ENCODE peak calls at places on chromosomes 11 and 22, in six cellular contexts. One of them, this sample, is unnamed.

GRCh38 chr11:93875637-93876036 is 25.2 kb upstream of the VSTM5 start:
- DNase-seq in cardiac muscle cell: no peak
- DNase-seq in A172: no peak
- DNase-seq in K562: no peak
- DNase-seq in activated CD4-positive, alpha-beta T cell treated with anti-CD3 and anti-CD28 coated beads for 24 hours: no peak
- DNase-seq in head of caudate nucleus: no peak
- DNase-seq in this sample: no peak

GRCh38 chr11:34263462-34264186 is 94.2 kb downstream of the ABTB2 start:
- DNase-seq in head of caudate nucleus: peak
- DNase-seq in activated CD4-positive, alpha-beta T cell treated with anti-CD3 and anti-CD28 coated beads for 24 hours: no peak
- DNase-seq in cardiac muscle cell: no peak
- DNase-seq in A172: peak
- DNase-seq in K562: no peak
- DNase-seq in this sample: no peak

GRCh38 chr11:94128171-94128745 is 383 bp upstream of the PANX1 start:
- DNase-seq in A172: no peak
- DNase-seq in K562: no peak
- DNase-seq in activated CD4-positive, alpha-beta T cell treated with anti-CD3 and anti-CD28 coated beads for 24 hours: no peak
- DNase-seq in head of caudate nucleus: no peak
- DNase-seq in cardiac muscle cell: no peak
- DNase-seq in this sample: peak

GRCh38 chr11:27672836-27673464 is 27.3 kb downstream of the BDNF start:
- DNase-seq in head of caudate nucleus: no peak
- DNase-seq in A172: no peak
- DNase-seq in cardiac muscle cell: no peak
- DNase-seq in activated CD4-positive, alpha-beta T cell treated with anti-CD3 and anti-CD28 coated beads for 24 hours: no peak
- DNase-seq in K562: no peak
- DNase-seq in this sample: no peak

GRCh38 chr22:50257451-50258360 is 3.8 kb downstream of the MAPK12 start:
- DNase-seq in head of caudate nucleus: no peak
- DNase-seq in K562: no peak
- DNase-seq in A172: no peak
- DNase-seq in activated CD4-positive, alpha-beta T cell treated with anti-CD3 and anti-CD28 coated beads for 24 hours: no peak
- DNase-seq in cardiac muscle cell: no peak
- DNase-seq in this sample: no peak

GRCh38 chr22:29083576-29084566 is 11.0 kb downstream of the KREMEN1 start:
- DNase-seq in A172: peak
- DNase-seq in activated CD4-positive, alpha-beta T cell treated with anti-CD3 and anti-CD28 coated beads for 24 hours: no peak
- DNase-seq in head of caudate nucleus: no peak
- DNase-seq in cardiac muscle cell: no peak
- DNase-seq in K562: no peak
- DNase-seq in this sample: no peak

GRCh38 chr11:118205979-118206611 is 18.7 kb downstream of the JAML start:
- DNase-seq in cardiac muscle cell: no peak
- DNase-seq in activated CD4-positive, alpha-beta T cell treated with anti-CD3 and anti-CD28 coated beads for 24 hours: no peak
- DNase-seq in head of caudate nucleus: no peak
- DNase-seq in A172: no peak
- DNase-seq in K562: no peak
- DNase-seq in this sample: no peak

GRCh38 chr11:94815705-94816344 is 47.7 kb downstream of the AMOTL1 start:
- DNase-seq in K562: no peak
- DNase-seq in activated CD4-positive, alpha-beta T cell treated with anti-CD3 and anti-CD28 coated beads for 24 hours: no peak
- DNase-seq in cardiac muscle cell: no peak
- DNase-seq in head of caudate nucleus: no peak
- DNase-seq in A172: no peak
- DNase-seq in this sample: no peak

GRCh38 chr22:48893288-48894063 is 934.2 kb downstream of the BRD1 start:
- DNase-seq in A172: no peak
- DNase-seq in cardiac muscle cell: no peak
- DNase-seq in K562: no peak
- DNase-seq in activated CD4-positive, alpha-beta T cell treated with anti-CD3 and anti-CD28 coated beads for 24 hours: no peak
- DNase-seq in head of caudate nucleus: peak
- DNase-seq in this sample: no peak

GRCh38 chr22:50507421-50507990 is at the start of gene LMF2:
- DNase-seq in A172: peak
- DNase-seq in K562: peak
- DNase-seq in head of caudate nucleus: peak
- DNase-seq in activated CD4-positive, alpha-beta T cell treated with anti-CD3 and anti-CD28 coated beads for 24 hours: peak
- DNase-seq in cardiac muscle cell: peak
- DNase-seq in this sample: no peak

GRCh38 chr11:36027731-36028130 is 83.9 kb downstream of the LDLRAD3 start:
- DNase-seq in A172: no peak
- DNase-seq in cardiac muscle cell: peak
- DNase-seq in activated CD4-positive, alpha-beta T cell treated with anti-CD3 and anti-CD28 coated beads for 24 hours: no peak
- DNase-seq in head of caudate nucleus: no peak
- DNase-seq in K562: no peak
- DNase-seq in this sample: no peak

GRCh38 chr11:70204466-70204799 is 1.3 kb downstream of the FADD start:
- DNase-seq in head of caudate nucleus: no peak
- DNase-seq in K562: peak
- DNase-seq in A172: peak
- DNase-seq in cardiac muscle cell: no peak
- DNase-seq in activated CD4-positive, alpha-beta T cell treated with anti-CD3 and anti-CD28 coated beads for 24 hours: no peak
- DNase-seq in this sample: no peak

GRCh38 chr11:82046778-82047177 is 686.9 kb downstream of the FAM181B start:
- DNase-seq in K562: no peak
- DNase-seq in A172: peak
- DNase-seq in head of caudate nucleus: no peak
- DNase-seq in cardiac muscle cell: no peak
- DNase-seq in activated CD4-positive, alpha-beta T cell treated with anti-CD3 and anti-CD28 coated beads for 24 hours: no peak
- DNase-seq in this sample: no peak

GRCh38 chr11:77094841-77095365 is 7.7 kb upstream of the OMP start:
- DNase-seq in K562: no peak
- DNase-seq in A172: no peak
- DNase-seq in activated CD4-positive, alpha-beta T cell treated with anti-CD3 and anti-CD28 coated beads for 24 hours: no peak
- DNase-seq in head of caudate nucleus: no peak
- DNase-seq in cardiac muscle cell: no peak
- DNase-seq in this sample: no peak

GRCh38 chr22:41544671-41545476 is 604 bp upstream of the POLR3H start:
- DNase-seq in A172: no peak
- DNase-seq in K562: no peak
- DNase-seq in head of caudate nucleus: no peak
- DNase-seq in cardiac muscle cell: no peak
- DNase-seq in activated CD4-positive, alpha-beta T cell treated with anti-CD3 and anti-CD28 coated beads for 24 hours: no peak
- DNase-seq in this sample: no peak

GRCh38 chr22:21624120-21624879 is 5.5 kb downstream of the YDJC start:
- DNase-seq in K562: peak
- DNase-seq in A172: no peak
- DNase-seq in head of caudate nucleus: peak
- DNase-seq in cardiac muscle cell: peak
- DNase-seq in activated CD4-positive, alpha-beta T cell treated with anti-CD3 and anti-CD28 coated beads for 24 hours: peak
- DNase-seq in this sample: peak

GRCh38 chr11:68204402-68204801 is 8.7 kb downstream of the KMT5B start:
- DNase-seq in A172: no peak
- DNase-seq in K562: no peak
- DNase-seq in head of caudate nucleus: no peak
- DNase-seq in cardiac muscle cell: no peak
- DNase-seq in activated CD4-positive, alpha-beta T cell treated with anti-CD3 and anti-CD28 coated beads for 24 hours: no peak
- DNase-seq in this sample: no peak

GRCh38 chr11:37972691-37973090 is 1374.7 kb upstream of the RAG2 start:
- DNase-seq in K562: no peak
- DNase-seq in cardiac muscle cell: no peak
- DNase-seq in head of caudate nucleus: no peak
- DNase-seq in activated CD4-positive, alpha-beta T cell treated with anti-CD3 and anti-CD28 coated beads for 24 hours: no peak
- DNase-seq in A172: no peak
- DNase-seq in this sample: no peak

GRCh38 chr11:72629266-72629665 is 45.0 kb downstream of the PDE2A start:
- DNase-seq in head of caudate nucleus: peak
- DNase-seq in cardiac muscle cell: no peak
- DNase-seq in A172: peak
- DNase-seq in K562: no peak
- DNase-seq in activated CD4-positive, alpha-beta T cell treated with anti-CD3 and anti-CD28 coated beads for 24 hours: no peak
- DNase-seq in this sample: no peak

GRCh38 chr22:37632174-37633081 is 7.0 kb upstream of the SH3BP1 start:
- DNase-seq in activated CD4-positive, alpha-beta T cell treated with anti-CD3 and anti-CD28 coated beads for 24 hours: no peak
- DNase-seq in A172: no peak
- DNase-seq in head of caudate nucleus: no peak
- DNase-seq in K562: no peak
- DNase-seq in cardiac muscle cell: no peak
- DNase-seq in this sample: peak

GRCh38 chr11:62359475-62359874 is 22.2 kb downstream of the ASRGL1 start:
- DNase-seq in cardiac muscle cell: no peak
- DNase-seq in activated CD4-positive, alpha-beta T cell treated with anti-CD3 and anti-CD28 coated beads for 24 hours: no peak
- DNase-seq in head of caudate nucleus: no peak
- DNase-seq in K562: no peak
- DNase-seq in A172: no peak
- DNase-seq in this sample: no peak

GRCh38 chr11:44623321-44623715 is 57.9 kb downstream of the CD82 start:
- DNase-seq in activated CD4-positive, alpha-beta T cell treated with anti-CD3 and anti-CD28 coated beads for 24 hours: no peak
- DNase-seq in cardiac muscle cell: no peak
- DNase-seq in K562: no peak
- DNase-seq in A172: no peak
- DNase-seq in head of caudate nucleus: peak
- DNase-seq in this sample: no peak